ENCODE peak calls at places on chromosome 16, in six cellular contexts. E is HepG2, V is K562, J is SK-N-SH, A is GM12878, D is H1. O is an unnamed sample. For H3K27me3, the result is how much of the 10 kb centered on the place peaks cover.

GRCh38 chr16:67206838-67207115 is 7.8 kb downstream of the ELMO3 start:
- DNase-seq in D (no peak), E (no peak), V (no peak), J (no peak), A (no peak), O (no peak)

GRCh38 chr16:66605177-66605999 is 884 bp downstream of the CMTM3 start:
- DNase-seq in V (peak), J (peak), D (no peak), A (no peak), E (peak), O (peak)

GRCh38 chr16:62225675-62226074 is 189.4 kb upstream of the CDH8 start:
- DNase-seq in A (peak), D (peak), V (peak), E (peak), J (peak), O (peak)

GRCh38 chr16:58732545-58733247 is 1.4 kb downstream of the GOT2 start:
- DNase-seq in E (no peak), V (no peak), A (no peak), D (no peak), J (no peak), O (no peak)

GRCh38 chr16:50613281-50613991 is 65.2 kb downstream of the NKD1 start:
- DNase-seq in E (no peak), D (no peak), J (no peak), V (no peak), A (no peak), O (no peak)

GRCh38 chr16:6827272-6827671 is 505.4 kb upstream of the RBFOX1 start:
- DNase-seq in E (no peak), D (no peak), V (no peak), J (no peak), A (no peak), O (no peak)

GRCh38 chr16:49575352-49576172 is 202.0 kb downstream of the C16orf78 start:
- DNase-seq in D (no peak), V (no peak), A (peak), E (no peak), J (no peak), O (no peak)

GRCh38 chr16:29663020-29663828 is at the start of gene SPN:
- DNase-seq in D (no peak), J (no peak), E (no peak), V (peak), A (no peak), O (peak)

GRCh38 chr16:31458073-31458834 is 1.0 kb upstream of the ARMC5 start:
- DNase-seq in D (no peak), A (no peak), V (peak), E (peak), J (peak), O (peak)

GRCh38 chr16:66274335-66275110 is 92.0 kb upstream of the CDH5 start:
- DNase-seq in A (no peak), D (no peak), J (peak), V (no peak), E (peak), O (no peak)

GRCh38 chr16:1458336-1458976 is 14.1 kb upstream of the CCDC154 start:
- DNase-seq in A (no peak), J (no peak), E (no peak), V (no peak), D (no peak), O (no peak)

GRCh38 chr16:84947022-84947421 is 64.3 kb downstream of the ZDHHC7 start:
- DNase-seq in V (no peak), D (no peak), E (no peak), A (no peak), J (no peak), O (no peak)

GRCh38 chr16:83356266-83356665 is 451.5 kb upstream of the HSBP1 start:
- DNase-seq in J (peak), A (no peak), V (peak), D (no peak), E (peak), O (peak)
- TF ChIP-seq GABPA in J (no peak), A (no peak), V (no peak), D (no peak), E (no peak), O (no peak)

DNA sequence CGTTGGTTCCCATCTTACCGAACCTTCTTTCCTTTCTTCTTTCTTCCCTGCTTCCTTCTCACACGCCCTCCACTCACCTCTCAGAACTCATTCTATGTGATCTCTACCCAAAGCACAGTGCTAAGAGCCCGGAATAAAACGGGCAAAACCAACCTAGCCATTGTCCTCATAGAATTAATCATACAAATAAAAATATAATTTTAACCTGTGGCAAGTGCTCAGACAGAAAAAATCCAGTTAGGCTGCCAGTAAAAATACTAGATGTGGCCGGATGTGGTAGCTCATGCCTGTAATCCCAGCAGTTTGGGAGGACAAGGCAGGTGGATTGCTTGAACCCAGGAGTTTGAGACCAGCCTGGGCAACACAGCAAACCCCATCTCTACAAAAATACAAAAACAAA is 27.0 kb downstream of the BMERB1 start:
- DNase-seq in J (no peak), E (no peak), D (no peak), A (no peak), V (no peak), O (no peak)
- H3K27me3 ChIP-seq in J (under half), E (under half), D (under half), A (under half), V (under half), O (under half)

GRCh38 chr16:25063865-25064264 is 47.7 kb upstream of the LCMT1 start:
- DNase-seq in V (peak), A (no peak), E (peak), J (no peak), D (no peak), O (no peak)
- TF ChIP-seq GABPA in V (no peak), A (no peak), E (no peak), J (no peak), D (no peak), O (no peak)

GRCh38 chr16:80807916-80808315 is 3.5 kb upstream of the CDYL2 start:
- DNase-seq in J (no peak), E (no peak), D (no peak), A (no peak), V (no peak), O (no peak)
- H3K27me3 ChIP-seq in J (under half), E (under half), D (under half), A (under half), V (under half), O (under half)